ENCODE peak calls at places on chromosomes 5 and 9, in eight cellular contexts. One of them, this sample, is unnamed.

GRCh38 chr9:105191508-105192118 is 52.8 kb upstream of the SLC44A1 start:
- DNase-seq in stimulated activated naive CD4-positive, alpha-beta T cell treated with Interleukin-2 at 50 U/mL for 16 hours: no peak
- DNase-seq in IMR-90: no peak
- DNase-seq in RWPE1: no peak
- DNase-seq in central memory CD8-positive, alpha-beta T cell: no peak
- DNase-seq in mucosa of gallbladder: no peak
- DNase-seq in mesothelial cell of epicardium: no peak
- DNase-seq in nephron progenitor cell: no peak
- DNase-seq in this sample: peak

GRCh38 chr5:17694922-17695321 is 60.7 kb downstream of the TAF11L14 start:
- DNase-seq in mucosa of gallbladder: no peak
- DNase-seq in nephron progenitor cell: no peak
- DNase-seq in stimulated activated naive CD4-positive, alpha-beta T cell treated with Interleukin-2 at 50 U/mL for 16 hours: no peak
- DNase-seq in RWPE1: peak
- DNase-seq in IMR-90: no peak
- DNase-seq in central memory CD8-positive, alpha-beta T cell: no peak
- DNase-seq in mesothelial cell of epicardium: no peak
- DNase-seq in this sample: peak

GRCh38 chr5:34586117-34586885 is 69.8 kb upstream of the RAI14 start:
- DNase-seq in central memory CD8-positive, alpha-beta T cell: no peak
- DNase-seq in mucosa of gallbladder: no peak
- DNase-seq in RWPE1: peak
- DNase-seq in mesothelial cell of epicardium: no peak
- DNase-seq in stimulated activated naive CD4-positive, alpha-beta T cell treated with Interleukin-2 at 50 U/mL for 16 hours: no peak
- DNase-seq in IMR-90: peak
- DNase-seq in nephron progenitor cell: no peak
- DNase-seq in this sample: peak

GRCh38 chr5:134125195-134126015 is 10.9 kb downstream of the TCF7 start:
- DNase-seq in stimulated activated naive CD4-positive, alpha-beta T cell treated with Interleukin-2 at 50 U/mL for 16 hours: no peak
- DNase-seq in nephron progenitor cell: no peak
- DNase-seq in central memory CD8-positive, alpha-beta T cell: no peak
- DNase-seq in IMR-90: peak
- DNase-seq in mucosa of gallbladder: peak
- DNase-seq in mesothelial cell of epicardium: no peak
- DNase-seq in RWPE1: peak
- DNase-seq in this sample: peak

GRCh38 chr5:54148858-54149257 is 161.5 kb downstream of the ARL15 start:
- DNase-seq in stimulated activated naive CD4-positive, alpha-beta T cell treated with Interleukin-2 at 50 U/mL for 16 hours: no peak
- DNase-seq in nephron progenitor cell: no peak
- DNase-seq in mesothelial cell of epicardium: no peak
- DNase-seq in mucosa of gallbladder: no peak
- DNase-seq in central memory CD8-positive, alpha-beta T cell: no peak
- DNase-seq in IMR-90: peak
- DNase-seq in RWPE1: no peak
- DNase-seq in this sample: no peak

GRCh38 chr5:57778528-57779175 is 296.0 kb upstream of the ACTBL2 start:
- DNase-seq in nephron progenitor cell: no peak
- DNase-seq in RWPE1: no peak
- DNase-seq in mesothelial cell of epicardium: no peak
- DNase-seq in mucosa of gallbladder: no peak
- DNase-seq in stimulated activated naive CD4-positive, alpha-beta T cell treated with Interleukin-2 at 50 U/mL for 16 hours: no peak
- DNase-seq in IMR-90: peak
- DNase-seq in central memory CD8-positive, alpha-beta T cell: no peak
- DNase-seq in this sample: no peak

GRCh38 chr9:17847908-17848307 is 269.0 kb downstream of the SH3GL2 start:
- DNase-seq in central memory CD8-positive, alpha-beta T cell: no peak
- DNase-seq in stimulated activated naive CD4-positive, alpha-beta T cell treated with Interleukin-2 at 50 U/mL for 16 hours: no peak
- DNase-seq in RWPE1: no peak
- DNase-seq in mesothelial cell of epicardium: no peak
- DNase-seq in mucosa of gallbladder: no peak
- DNase-seq in nephron progenitor cell: no peak
- DNase-seq in IMR-90: no peak
- DNase-seq in this sample: no peak

GRCh38 chr5:157607371-157608161 is 32.0 kb upstream of the ADAM19 start:
- DNase-seq in mesothelial cell of epicardium: no peak
- DNase-seq in mucosa of gallbladder: no peak
- DNase-seq in RWPE1: peak
- DNase-seq in nephron progenitor cell: no peak
- DNase-seq in central memory CD8-positive, alpha-beta T cell: no peak
- DNase-seq in IMR-90: peak
- DNase-seq in stimulated activated naive CD4-positive, alpha-beta T cell treated with Interleukin-2 at 50 U/mL for 16 hours: peak
- DNase-seq in this sample: peak

GRCh38 chr5:35735718-35736117 is 118.1 kb downstream of the SPEF2 start:
- DNase-seq in mucosa of gallbladder: no peak
- DNase-seq in mesothelial cell of epicardium: no peak
- DNase-seq in central memory CD8-positive, alpha-beta T cell: no peak
- DNase-seq in stimulated activated naive CD4-positive, alpha-beta T cell treated with Interleukin-2 at 50 U/mL for 16 hours: no peak
- DNase-seq in RWPE1: no peak
- DNase-seq in IMR-90: no peak
- DNase-seq in nephron progenitor cell: no peak
- DNase-seq in this sample: no peak

GRCh38 chr9:31601666-31602065 is 782.8 kb upstream of the ACO1 start:
- DNase-seq in RWPE1: no peak
- DNase-seq in mesothelial cell of epicardium: no peak
- DNase-seq in central memory CD8-positive, alpha-beta T cell: no peak
- DNase-seq in mucosa of gallbladder: no peak
- DNase-seq in nephron progenitor cell: no peak
- DNase-seq in IMR-90: no peak
- DNase-seq in stimulated activated naive CD4-positive, alpha-beta T cell treated with Interleukin-2 at 50 U/mL for 16 hours: no peak
- DNase-seq in this sample: no peak

GRCh38 chr9:84819446-84819845 is 149.9 kb downstream of the NTRK2 start:
- DNase-seq in mucosa of gallbladder: no peak
- DNase-seq in stimulated activated naive CD4-positive, alpha-beta T cell treated with Interleukin-2 at 50 U/mL for 16 hours: no peak
- DNase-seq in central memory CD8-positive, alpha-beta T cell: no peak
- DNase-seq in IMR-90: no peak
- DNase-seq in mesothelial cell of epicardium: no peak
- DNase-seq in RWPE1: no peak
- DNase-seq in nephron progenitor cell: peak
- DNase-seq in this sample: no peak

GRCh38 chr5:74251106-74252032 is 389.2 kb downstream of the ENC1 start:
- DNase-seq in central memory CD8-positive, alpha-beta T cell: no peak
- DNase-seq in stimulated activated naive CD4-positive, alpha-beta T cell treated with Interleukin-2 at 50 U/mL for 16 hours: no peak
- DNase-seq in mesothelial cell of epicardium: no peak
- DNase-seq in nephron progenitor cell: peak
- DNase-seq in mucosa of gallbladder: no peak
- DNase-seq in IMR-90: peak
- DNase-seq in RWPE1: peak
- DNase-seq in this sample: peak

GRCh38 chr9:69888876-69889585 is 68.4 kb downstream of the CFAP95 start:
- DNase-seq in mesothelial cell of epicardium: no peak
- DNase-seq in mucosa of gallbladder: no peak
- DNase-seq in RWPE1: no peak
- DNase-seq in nephron progenitor cell: no peak
- DNase-seq in central memory CD8-positive, alpha-beta T cell: no peak
- DNase-seq in stimulated activated naive CD4-positive, alpha-beta T cell treated with Interleukin-2 at 50 U/mL for 16 hours: no peak
- DNase-seq in IMR-90: no peak
- DNase-seq in this sample: no peak

GRCh38 chr9:91342575-91342974 is 19.1 kb downstream of the AUH start:
- DNase-seq in mesothelial cell of epicardium: no peak
- DNase-seq in central memory CD8-positive, alpha-beta T cell: no peak
- DNase-seq in RWPE1: no peak
- DNase-seq in IMR-90: no peak
- DNase-seq in stimulated activated naive CD4-positive, alpha-beta T cell treated with Interleukin-2 at 50 U/mL for 16 hours: no peak
- DNase-seq in mucosa of gallbladder: no peak
- DNase-seq in nephron progenitor cell: no peak
- DNase-seq in this sample: no peak

This sample was measured in epithelial cell of esophagus.